ENCODE peak calls at places on chromosomes 7 and 10, in eight cellular contexts. B, Q, M, J, K, A, H and X are unnamed samples.

GRCh38 chr7:55187701-55188491 is 169.1 kb downstream of the EGFR start:
- DNase-seq in B (no peak), Q (peak), M (no peak), J (no peak), K (no peak), A (no peak), H (no peak), X (no peak)

GRCh38 chr10:132372516-132373095 is 24.4 kb upstream of the PWWP2B start:
- DNase-seq in B (peak), Q (no peak), M (no peak), J (no peak), K (no peak), A (no peak), H (no peak), X (no peak)

GRCh38 chr7:108136191-108136581 is 6.0 kb upstream of the LAMB4 start:
- DNase-seq in B (no peak), Q (no peak), M (no peak), J (no peak), K (no peak), A (no peak), H (no peak), X (no peak)

GRCh38 chr7:155224116-155224811 is 73.4 kb upstream of the INSIG1 start:
- DNase-seq in B (no peak), Q (no peak), M (peak), J (no peak), K (no peak), A (no peak), H (no peak), X (no peak)

GRCh38 chr10:101053516-101053915 is 8.3 kb upstream of the KAZALD1 start:
- DNase-seq in B (no peak), Q (no peak), M (no peak), J (no peak), K (no peak), A (no peak), H (no peak), X (no peak)

GRCh38 chr7:49020145-49020544 is 95.8 kb downstream of the CDC14C start:
- DNase-seq in B (no peak), Q (no peak), M (no peak), J (no peak), K (no peak), A (no peak), H (no peak), X (no peak)

GRCh38 chr7:137989127-137989526 is 12.8 kb downstream of the CREB3L2 start:
- DNase-seq in B (no peak), Q (no peak), M (no peak), J (no peak), K (no peak), A (no peak), H (no peak), X (no peak)

GRCh38 chr10:15775513-15775912 is 55.8 kb upstream of the ITGA8 start:
- DNase-seq in B (no peak), Q (no peak), M (no peak), J (no peak), K (no peak), A (no peak), H (no peak), X (no peak)

GRCh38 chr7:143321734-143322133 is 5.8 kb downstream of the CLCN1 start:
- DNase-seq in B (no peak), Q (no peak), M (no peak), J (no peak), K (no peak), A (no peak), H (no peak), X (no peak)

GRCh38 chr7:151032936-151033863 is 5.0 kb downstream of the ABCB8 start:
- DNase-seq in B (no peak), Q (no peak), M (no peak), J (no peak), K (no peak), A (no peak), H (no peak), X (no peak)

GRCh38 chr10:24826022-24826421 is 102.3 kb upstream of the ARHGAP21 start:
- DNase-seq in B (no peak), Q (no peak), M (no peak), J (peak), K (no peak), A (no peak), H (no peak), X (no peak)

GRCh38 chr10:113456741-113457140 is 96.1 kb upstream of the HABP2 start:
- DNase-seq in B (no peak), Q (no peak), M (no peak), J (no peak), K (no peak), A (no peak), H (no peak), X (no peak)

GRCh38 chr10:13949844-13950542 is 363.2 kb downstream of the PRPF18 start:
- DNase-seq in B (no peak), Q (no peak), M (no peak), J (peak), K (no peak), A (peak), H (no peak), X (no peak)

GRCh38 chr10:17349717-17350116 is 104.7 kb downstream of the ST8SIA6 start:
- DNase-seq in B (no peak), Q (no peak), M (no peak), J (no peak), K (no peak), A (no peak), H (no peak), X (no peak)

GRCh38 chr10:77357611-77358010 is 280.0 kb downstream of the KCNMA1 start:
- DNase-seq in B (no peak), Q (no peak), M (no peak), J (peak), K (no peak), A (no peak), H (no peak), X (no peak)

GRCh38 chr10:128557149-128557548 is 430.9 kb upstream of the MKI67 start:
- DNase-seq in B (no peak), Q (no peak), M (peak), J (no peak), K (no peak), A (no peak), H (no peak), X (no peak)

GRCh38 chr7:114085592-114086490 is 167.0 kb upstream of the PPP1R3A start:
- DNase-seq in B (no peak), Q (peak), M (peak), J (no peak), K (peak), A (peak), H (peak), X (peak)

GRCh38 chr7:6615853-6616555 is 594 bp downstream of the ZNF853 start:
- DNase-seq in B (no peak), Q (peak), M (peak), J (no peak), K (no peak), A (no peak), H (no peak), X (no peak)

GRCh38 chr7:110852156-110852858 is 238.6 kb upstream of the LRRN3 start:
- DNase-seq in B (no peak), Q (no peak), M (no peak), J (no peak), K (no peak), A (no peak), H (no peak), X (no peak)

GRCh38 chr7:108053250-108053649 is 50.3 kb upstream of the LAMB1 start:
- DNase-seq in B (no peak), Q (no peak), M (no peak), J (no peak), K (no peak), A (no peak), H (no peak), X (no peak)

GRCh38 chr10:112215342-112215774 is 31.8 kb upstream of the GPAM start:
- DNase-seq in B (no peak), Q (no peak), M (no peak), J (no peak), K (no peak), A (no peak), H (no peak), X (no peak)

GRCh38 chr10:11819027-11819426 is 4.1 kb upstream of the PROSER2 start:
- DNase-seq in B (no peak), Q (no peak), M (no peak), J (no peak), K (no peak), A (peak), H (no peak), X (no peak)

GRCh38 chr10:129035052-129035805 is 431.8 kb upstream of the MGMT start:
- DNase-seq in B (peak), Q (no peak), M (no peak), J (no peak), K (no peak), A (no peak), H (no peak), X (no peak)

GRCh38 chr7:18798018-18798906 is 302.7 kb downstream of the HDAC9 start:
- DNase-seq in B (no peak), Q (no peak), M (no peak), J (no peak), K (no peak), A (no peak), H (no peak), X (no peak)

GRCh38 chr10:30207485-30208052 is 141.5 kb downstream of the MTPAP start:
- DNase-seq in B (no peak), Q (no peak), M (no peak), J (no peak), K (peak), A (peak), H (no peak), X (no peak)

GRCh38 chr7:34313289-34313688 is 344.7 kb upstream of the NPSR1 start:
- DNase-seq in B (no peak), Q (no peak), M (no peak), J (no peak), K (no peak), A (no peak), H (no peak), X (no peak)

GRCh38 chr10:52488606-52489485 is 174.8 kb downstream of the DKK1 start:
- DNase-seq in B (no peak), Q (no peak), M (no peak), J (peak), K (peak), A (no peak), H (no peak), X (no peak)